ENCODE peak calls at places on chromosome 9, in six cellular contexts. One of them, this sample, is unnamed.

GRCh38 chr9:4680178-4680535 is 788 bp downstream of the CDC37L1 start:
- DNase-seq in K562: no peak
- DNase-seq in GM12878: no peak
- DNase-seq in HCT116: no peak
- DNase-seq in SK-N-SH: no peak
- DNase-seq in HepG2: no peak
- DNase-seq in this sample: no peak

GRCh38 chr9:129458663-129459549 is 162.0 kb downstream of the C9orf50 start:
- DNase-seq in K562: no peak
- DNase-seq in GM12878: no peak
- DNase-seq in HCT116: no peak
- DNase-seq in SK-N-SH: peak; percentile 90
- DNase-seq in HepG2: no peak
- DNase-seq in this sample: no peak

GRCh38 chr9:68751556-68751955 is 46.5 kb downstream of the PIP5K1B start:
- DNase-seq in K562: no peak
- DNase-seq in GM12878: no peak
- DNase-seq in HCT116: no peak
- DNase-seq in SK-N-SH: no peak
- DNase-seq in HepG2: no peak
- DNase-seq in this sample: no peak

GRCh38 chr9:16039988-16040761 is 487.3 kb downstream of the CCDC171 start:
- DNase-seq in K562: no peak
- DNase-seq in GM12878: no peak
- DNase-seq in HCT116: no peak
- DNase-seq in SK-N-SH: peak; percentile 25
- DNase-seq in HepG2: peak; percentile 9
- DNase-seq in this sample: no peak

GRCh38 chr9:116275418-116276295 is 122.1 kb downstream of the PAPPA start:
- DNase-seq in K562: no peak
- DNase-seq in GM12878: no peak
- DNase-seq in HCT116: no peak
- DNase-seq in SK-N-SH: no peak
- DNase-seq in HepG2: no peak
- DNase-seq in this sample: no peak

GRCh38 chr9:127732444-127732843 is 2.6 kb downstream of the TOR2A start:
- DNase-seq in K562: no peak
- DNase-seq in GM12878: no peak
- DNase-seq in HCT116: no peak
- DNase-seq in SK-N-SH: no peak
- DNase-seq in HepG2: no peak
- DNase-seq in this sample: no peak

GRCh38 chr9:122941560-122942234 is 877 bp downstream of the RABGAP1 start:
- DNase-seq in K562: no peak
- DNase-seq in GM12878: no peak
- DNase-seq in HCT116: no peak
- DNase-seq in SK-N-SH: no peak
- DNase-seq in HepG2: peak; percentile 38
- DNase-seq in this sample: no peak

GRCh38 chr9:90774682-90775081 is 26.9 kb upstream of the SYK start:
- DNase-seq in K562: no peak
- DNase-seq in GM12878: peak; percentile 90
- DNase-seq in HCT116: no peak
- DNase-seq in SK-N-SH: no peak
- DNase-seq in HepG2: no peak
- DNase-seq in this sample: no peak

GRCh38 chr9:38423273-38423938 is 848 bp downstream of the IGFBPL1 start:
- DNase-seq in K562: no peak
- DNase-seq in GM12878: no peak
- DNase-seq in HCT116: no peak
- DNase-seq in SK-N-SH: peak; percentile 40
- DNase-seq in HepG2: no peak
- DNase-seq in this sample: no peak

GRCh38 chr9:37243588-37244345 is 123.4 kb downstream of the ZCCHC7 start:
- DNase-seq in K562: no peak
- DNase-seq in GM12878: no peak
- DNase-seq in HCT116: no peak
- DNase-seq in SK-N-SH: no peak
- DNase-seq in HepG2: no peak
- DNase-seq in this sample: no peak

GRCh38 chr9:77598510-77598909 is 49.6 kb downstream of the GNA14 start:
- DNase-seq in K562: no peak
- DNase-seq in GM12878: no peak
- DNase-seq in HCT116: no peak
- DNase-seq in SK-N-SH: no peak
- DNase-seq in HepG2: no peak
- DNase-seq in this sample: no peak

GRCh38 chr9:18142964-18143363 is 331.0 kb upstream of the ADAMTSL1 start:
- DNase-seq in K562: no peak
- DNase-seq in GM12878: no peak
- DNase-seq in HCT116: no peak
- DNase-seq in SK-N-SH: no peak
- DNase-seq in HepG2: no peak
- DNase-seq in this sample: no peak

GRCh38 chr9:6426117-6426516 is 13.1 kb downstream of the UHRF2 start:
- DNase-seq in K562: no peak
- DNase-seq in GM12878: no peak
- DNase-seq in HCT116: no peak
- DNase-seq in SK-N-SH: no peak
- DNase-seq in HepG2: no peak
- DNase-seq in this sample: no peak

GRCh38 chr9:77897292-77897691 is 134.3 kb downstream of the GNAQ start:
- DNase-seq in K562: no peak
- DNase-seq in GM12878: no peak
- DNase-seq in HCT116: no peak
- DNase-seq in SK-N-SH: peak; percentile 41
- DNase-seq in HepG2: peak; percentile 6
- DNase-seq in this sample: no peak

GRCh38 chr9:72271617-72272478 is 93.2 kb downstream of the ZFAND5 start:
- DNase-seq in K562: peak; percentile 68
- DNase-seq in GM12878: no peak
- DNase-seq in HCT116: peak; percentile 47
- DNase-seq in SK-N-SH: peak; percentile 50
- DNase-seq in HepG2: peak; percentile 46
- DNase-seq in this sample: peak; percentile 22

GRCh38 chr9:31839273-31839672 is 545.2 kb upstream of the ACO1 start:
- DNase-seq in K562: no peak
- DNase-seq in GM12878: no peak
- DNase-seq in HCT116: no peak
- DNase-seq in SK-N-SH: no peak
- DNase-seq in HepG2: peak; percentile 41
- DNase-seq in this sample: no peak

GRCh38 chr9:95511232-95511951 is 5.4 kb downstream of the PTCH1 start:
- DNase-seq in K562: no peak
- DNase-seq in GM12878: no peak
- DNase-seq in HCT116: no peak
- DNase-seq in SK-N-SH: no peak
- DNase-seq in HepG2: peak; percentile 48
- DNase-seq in this sample: no peak

GRCh38 chr9:72185561-72185960 is 36.3 kb downstream of the GDA start:
- DNase-seq in K562: no peak
- DNase-seq in GM12878: no peak
- DNase-seq in HCT116: no peak
- DNase-seq in SK-N-SH: no peak
- DNase-seq in HepG2: no peak
- DNase-seq in this sample: no peak

GRCh38 chr9:89354471-89354870 is 36.2 kb downstream of the SECISBP2 start:
- DNase-seq in K562: no peak
- DNase-seq in GM12878: no peak
- DNase-seq in HCT116: no peak
- DNase-seq in SK-N-SH: no peak
- DNase-seq in HepG2: no peak
- DNase-seq in this sample: no peak

GRCh38 chr9:101738566-101739183 is at the start of gene GRIN3A:
- DNase-seq in K562: peak; percentile 10
- DNase-seq in GM12878: no peak
- DNase-seq in HCT116: no peak
- DNase-seq in SK-N-SH: peak; percentile 39
- DNase-seq in HepG2: no peak
- DNase-seq in this sample: no peak

GRCh38 chr9:20988061-20988460 is 43.4 kb downstream of the HACD4 start:
- DNase-seq in K562: no peak
- DNase-seq in GM12878: no peak
- DNase-seq in HCT116: no peak
- DNase-seq in SK-N-SH: no peak
- DNase-seq in HepG2: no peak
- DNase-seq in this sample: no peak

GRCh38 chr9:136160321-136160938 is 41.8 kb upstream of the TMEM250 start:
- DNase-seq in K562: peak; percentile 38
- DNase-seq in GM12878: no peak
- DNase-seq in HCT116: no peak
- DNase-seq in SK-N-SH: no peak
- DNase-seq in HepG2: no peak
- DNase-seq in this sample: no peak

GRCh38 chr9:70197384-70198039 is 61.3 kb upstream of the SMC5 start:
- DNase-seq in K562: no peak
- DNase-seq in GM12878: no peak
- DNase-seq in HCT116: no peak
- DNase-seq in SK-N-SH: no peak
- DNase-seq in HepG2: no peak
- DNase-seq in this sample: no peak

GRCh38 chr9:70192707-70193106 is 66.1 kb upstream of the SMC5 start:
- DNase-seq in K562: no peak
- DNase-seq in GM12878: no peak
- DNase-seq in HCT116: peak; percentile 2
- DNase-seq in SK-N-SH: no peak
- DNase-seq in HepG2: no peak
- DNase-seq in this sample: no peak

GRCh38 chr9:70195456-70195855 is 63.3 kb upstream of the SMC5 start:
- DNase-seq in K562: no peak
- DNase-seq in GM12878: no peak
- DNase-seq in HCT116: no peak
- DNase-seq in SK-N-SH: no peak
- DNase-seq in HepG2: no peak
- DNase-seq in this sample: no peak
- TF ChIP-seq REST in K562: no peak
- TF ChIP-seq REST in GM12878: no peak
- TF ChIP-seq REST in HCT116: no peak
- TF ChIP-seq REST in SK-N-SH: no peak
- TF ChIP-seq REST in HepG2: no peak
- TF ChIP-seq REST in this sample: no peak

GRCh38 chr9:133234577-133235322 is 25.7 kb upstream of the OBP2B start:
- DNase-seq in K562: no peak
- DNase-seq in GM12878: no peak
- DNase-seq in HCT116: no peak
- DNase-seq in SK-N-SH: no peak
- DNase-seq in HepG2: no peak
- DNase-seq in this sample: no peak

GRCh38 chr9:133236291-133237071 is 27.4 kb upstream of the OBP2B start:
- DNase-seq in K562: no peak
- DNase-seq in GM12878: no peak
- DNase-seq in HCT116: no peak
- DNase-seq in SK-N-SH: peak; percentile 39
- DNase-seq in HepG2: no peak
- DNase-seq in this sample: no peak

GRCh38 chr9:133235549-133236222 is 26.6 kb upstream of the OBP2B start:
- DNase-seq in K562: no peak
- DNase-seq in GM12878: no peak
- DNase-seq in HCT116: no peak
- DNase-seq in SK-N-SH: no peak
- DNase-seq in HepG2: no peak
- DNase-seq in this sample: no peak

GRCh38 chr9:133237271-133237731 is 28.3 kb upstream of the OBP2B start:
- DNase-seq in K562: no peak
- DNase-seq in GM12878: no peak
- DNase-seq in HCT116: no peak
- DNase-seq in SK-N-SH: no peak
- DNase-seq in HepG2: no peak
- DNase-seq in this sample: no peak

GRCh38 chr9:133233681-133234432 is 24.8 kb upstream of the OBP2B start:
- DNase-seq in K562: no peak
- DNase-seq in GM12878: no peak
- DNase-seq in HCT116: no peak
- DNase-seq in SK-N-SH: no peak
- DNase-seq in HepG2: no peak
- DNase-seq in this sample: no peak
- TF ChIP-seq SIN3A in K562: no peak
- TF ChIP-seq SIN3A in GM12878: no peak
- TF ChIP-seq SIN3A in HCT116: no peak
- TF ChIP-seq SIN3A in SK-N-SH: no peak
- TF ChIP-seq SIN3A in HepG2: no peak
- TF ChIP-seq SIN3A in this sample: no peak

DNA sequence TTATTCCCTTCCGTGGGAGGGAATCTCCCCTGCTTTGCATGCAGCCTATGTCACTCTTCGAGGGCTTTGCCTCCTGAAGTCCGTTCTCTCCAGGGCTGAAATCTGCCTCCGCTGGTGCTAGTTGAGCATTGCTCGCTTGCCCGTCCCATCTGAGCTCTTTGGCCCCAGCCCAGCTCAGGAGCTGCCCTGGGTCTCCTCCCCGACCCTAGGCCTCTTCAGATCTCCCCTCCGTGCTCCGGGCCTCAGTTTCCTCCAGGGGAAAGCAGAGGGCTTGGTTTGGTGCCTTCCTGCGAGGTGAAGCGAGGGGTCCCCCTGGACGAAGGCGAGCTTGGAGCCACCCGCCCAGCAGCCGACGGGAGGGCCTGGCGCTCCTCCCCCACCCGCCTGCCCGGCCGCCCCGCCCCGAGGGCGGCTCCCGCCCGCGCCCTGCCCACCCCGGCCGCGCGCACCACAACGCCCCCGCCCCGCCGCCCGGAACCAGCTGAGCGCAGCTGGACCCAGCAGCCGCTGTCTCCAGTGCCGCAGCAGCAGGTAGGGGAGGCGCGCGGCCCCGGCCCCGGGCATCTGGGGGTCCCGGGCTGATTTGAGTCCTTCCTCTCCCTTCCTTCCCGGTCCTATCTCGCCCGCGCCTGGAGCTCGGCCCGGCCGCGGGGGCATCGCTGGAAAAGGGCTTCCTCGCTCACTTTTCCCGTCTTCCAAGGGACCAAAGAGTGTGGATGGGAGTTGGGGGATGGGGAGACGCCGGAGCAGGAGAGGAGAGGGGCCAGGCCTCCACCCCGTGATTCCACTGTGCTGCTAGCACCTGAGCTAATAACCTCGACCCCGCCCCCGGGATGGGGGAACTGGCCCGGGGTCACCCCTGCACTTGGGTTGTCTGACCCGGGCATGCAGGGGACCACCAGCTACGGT is at the start of gene GSN:
- DNase-seq in K562: peak; percentile 96
- DNase-seq in GM12878: no peak
- DNase-seq in HCT116: no peak
- DNase-seq in SK-N-SH: peak; percentile 95
- DNase-seq in HepG2: peak; percentile 47
- DNase-seq in this sample: no peak
- TF ChIP-seq POLR2AphosphoS5 in K562: no peak
- TF ChIP-seq POLR2AphosphoS5 in GM12878: no peak
- TF ChIP-seq POLR2AphosphoS5 in HCT116: peak; percentile 84
- TF ChIP-seq POLR2AphosphoS5 in SK-N-SH: peak; percentile 74
- TF ChIP-seq POLR2AphosphoS5 in HepG2: peak; percentile 44
- TF ChIP-seq POLR2AphosphoS5 in this sample: peak; percentile 52

DNA sequence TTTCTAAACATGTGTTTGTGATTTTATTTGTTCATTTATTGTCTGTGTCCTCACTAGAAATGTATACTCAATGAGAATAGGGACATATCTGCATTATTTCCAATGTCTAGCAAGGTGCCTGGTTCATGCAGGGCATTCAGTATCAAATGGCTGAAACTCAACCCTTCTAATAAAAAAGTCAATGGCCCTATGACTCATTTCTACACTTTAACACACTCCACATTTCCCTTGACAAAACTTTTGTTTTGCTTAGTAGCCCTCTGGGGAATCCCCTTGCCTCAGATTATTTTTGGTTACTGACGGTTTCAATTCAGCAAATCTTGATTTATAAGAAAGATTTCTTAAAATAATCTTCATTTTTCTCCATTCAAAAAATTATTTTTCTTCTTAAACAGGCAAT is 206.0 kb upstream of the DMRTA1 start:
- DNase-seq in K562: no peak
- DNase-seq in GM12878: peak; percentile 25
- DNase-seq in HCT116: no peak
- DNase-seq in SK-N-SH: no peak
- DNase-seq in HepG2: no peak
- DNase-seq in this sample: no peak
- TF ChIP-seq REST in K562: no peak
- TF ChIP-seq REST in GM12878: no peak
- TF ChIP-seq REST in HCT116: no peak
- TF ChIP-seq REST in SK-N-SH: no peak
- TF ChIP-seq REST in HepG2: no peak
- TF ChIP-seq REST in this sample: no peak